ENCODE peak calls at places on chromosomes 6 and 20, in nine cellular contexts. X is dorsolateral prefrontal cortex, P is IMR-90, Z is brain microvascular endothelial cell, G is choroid plexus epithelial cell, R is RWPE2, H is cardiac fibroblast, Q is GM23338, K is WTC11. D is an unnamed sample.
A peak's percentile ranks its signal among the peaks of the same experiment; 100 is the strongest.

GRCh38 chr6:141169419-141169818 is 963.3 kb upstream of the GJE1 start:
- DNase-seq in H (peak; percentile 91), P (peak; percentile 77), Q (peak; percentile 69), K (no peak), Z (peak; percentile 81), X (no peak), G (peak; percentile 97), R (no peak), D (no peak)

GRCh38 chr6:151179321-151179720 is 60.4 kb upstream of the AKAP12 start:
- DNase-seq in Z (peak; percentile 35), R (no peak), Q (no peak), G (peak; percentile 47), X (no peak), H (peak; percentile 83), P (peak; percentile 80), K (no peak), D (no peak)

GRCh38 chr20:31718952-31719643 is 3.6 kb downstream of the BCL2L1 start:
- DNase-seq in Q (peak; percentile 40), G (no peak), X (no peak), K (no peak), P (no peak), R (no peak), Z (no peak), H (no peak), D (peak; percentile 44)

GRCh38 chr20:62408055-62408454 is 970 bp upstream of the CABLES2 start:
- DNase-seq in Z (no peak), P (no peak), X (no peak), Q (no peak), G (no peak), K (no peak), H (no peak), R (peak; percentile 85), D (no peak)

GRCh38 chr6:49087372-49087771 is 375.7 kb downstream of the MMUT start:
- DNase-seq in K (no peak), H (no peak), R (no peak), Q (no peak), Z (no peak), P (no peak), X (no peak), G (peak; percentile 16), D (no peak)

GRCh38 chr6:21914121-21914973 is 320.8 kb downstream of the SOX4 start:
- DNase-seq in R (no peak), X (no peak), P (peak; percentile 37), Z (peak; percentile 51), H (peak; percentile 34), Q (no peak), K (no peak), G (peak; percentile 20), D (peak; percentile 91)

GRCh38 chr6:48825501-48826317 is 637.3 kb downstream of the MMUT start:
- DNase-seq in X (no peak), G (peak; percentile 73), K (no peak), Q (no peak), H (peak; percentile 79), Z (peak; percentile 46), P (peak; percentile 49), R (no peak), D (no peak)

GRCh38 chr6:26175428-26176181 is 88.4 kb downstream of the HFE start:
- DNase-seq in R (no peak), P (peak; percentile 75), K (peak; percentile 46), G (peak; percentile 87), H (peak; percentile 88), Z (peak; percentile 56), X (no peak), Q (peak; percentile 83), D (no peak)

GRCh38 chr6:166293731-166294584 is 14.2 kb downstream of the PRR18 start:
- DNase-seq in H (no peak), R (no peak), G (no peak), P (no peak), K (no peak), Z (no peak), Q (no peak), X (no peak), D (no peak)

GRCh38 chr20:19275630-19276071 is 63.2 kb downstream of the SLC24A3 start:
- DNase-seq in H (peak; percentile 83), Q (no peak), R (no peak), G (peak; percentile 88), K (no peak), X (no peak), P (no peak), Z (no peak), D (peak; percentile 93)

GRCh38 chr6:45965007-45965406 is 50.7 kb downstream of the CLIC5 start:
- DNase-seq in X (no peak), G (peak; percentile 51), Z (no peak), H (peak; percentile 71), R (no peak), K (no peak), P (no peak), Q (no peak), D (no peak)

GRCh38 chr6:159979136-159979874 is 10.4 kb downstream of the IGF2R start:
- DNase-seq in G (no peak), P (peak; percentile 37), Z (peak; percentile 48), X (no peak), Q (no peak), R (no peak), H (peak; percentile 82), K (no peak), D (peak; percentile 23)

GRCh38 chr6:153312633-153313032 is 181.6 kb upstream of the RGS17 start:
- DNase-seq in K (peak; percentile 48), X (no peak), Q (peak; percentile 39), Z (peak; percentile 35), R (peak; percentile 52), G (peak; percentile 77), H (peak; percentile 74), P (peak; percentile 35), D (peak; percentile 95)

GRCh38 chr6:27495386-27496135 is 22.7 kb upstream of the ZNF184 start:
- DNase-seq in K (peak; percentile 89), G (peak; percentile 86), Z (peak; percentile 92), R (no peak), P (peak; percentile 91), Q (peak; percentile 91), H (peak; percentile 95), X (no peak), D (peak; percentile 25)

GRCh38 chr6:44833248-44833647 is 445.7 kb downstream of the CDC5L start:
- DNase-seq in Z (no peak), G (no peak), K (no peak), X (no peak), P (no peak), R (no peak), Q (no peak), H (no peak), D (no peak)

GRCh38 chr6:15512126-15512525 is 150.7 kb downstream of the DTNBP1 start:
- DNase-seq in G (peak; percentile 39), H (no peak), Z (no peak), P (no peak), K (no peak), X (peak; percentile 50), R (no peak), Q (no peak), D (peak; percentile 31)

GRCh38 chr20:50592282-50593004 is 82.3 kb downstream of the PTPN1 start:
- DNase-seq in R (peak; percentile 73), G (no peak), Z (no peak), P (no peak), Q (no peak), X (no peak), H (no peak), K (no peak), D (peak; percentile 95)

GRCh38 chr20:50194831-50195523 is 4.3 kb downstream of the CEBPB start:
- DNase-seq in K (no peak), H (peak; percentile 34), P (no peak), X (no peak), Z (no peak), R (peak; percentile 77), Q (no peak), G (peak; percentile 48), D (no peak)

GRCh38 chr6:35850209-35850608 is 45.1 kb downstream of the LHFPL5 start:
- DNase-seq in X (no peak), Q (no peak), Z (no peak), P (no peak), R (no peak), K (no peak), H (no peak), G (no peak), D (no peak)

GRCh38 chr20:40397483-40397882 is 291.6 kb downstream of the MAFB start:
- DNase-seq in Z (no peak), Q (no peak), R (no peak), H (no peak), P (no peak), K (no peak), X (no peak), G (no peak), D (no peak)

GRCh38 chr6:111486921-111487320 is 3.9 kb upstream of the REV3L start:
- DNase-seq in Q (no peak), K (no peak), H (no peak), Z (no peak), X (no peak), R (no peak), G (no peak), P (no peak), D (no peak)

GRCh38 chr6:17167327-17167979 is 65.6 kb downstream of the STMND1 start:
- DNase-seq in K (peak; percentile 66), P (peak; percentile 15), Q (peak; percentile 82), X (no peak), R (no peak), Z (peak; percentile 49), G (peak; percentile 52), H (peak; percentile 38), D (peak; percentile 75)
- TF ChIP-seq CTCF in K (peak; percentile 33), P (peak; percentile 30), Q (peak; percentile 77), X (peak; percentile 37), R (peak; percentile 51), Z (peak; percentile 84), G (peak; percentile 69), H (peak; percentile 45), D (no peak)

GRCh38 chr6:68976260-68976659 is 341.2 kb downstream of the ADGRB3 start:
- DNase-seq in P (no peak), G (no peak), Q (peak; percentile 41), Z (no peak), H (no peak), R (no peak), X (no peak), K (peak; percentile 15), D (no peak)

GRCh38 chr6:68978411-68978810 is 343.3 kb downstream of the ADGRB3 start:
- DNase-seq in X (no peak), Z (no peak), K (no peak), R (no peak), G (no peak), Q (no peak), H (peak; percentile 9), P (no peak), D (no peak)

GRCh38 chr6:68975064-68975463 is 340.0 kb downstream of the ADGRB3 start:
- DNase-seq in Z (peak; percentile 7), K (peak; percentile 19), R (no peak), G (peak; percentile 30), H (peak; percentile 42), Q (peak; percentile 42), P (no peak), X (peak; percentile 80), D (peak; percentile 19)
- TF ChIP-seq CTCF in Z (peak; percentile 59), K (no peak), R (no peak), G (peak; percentile 47), H (peak; percentile 46), Q (peak; percentile 68), P (no peak), X (peak; percentile 68), D (no peak)

GRCh38 chr20:25076731-25077609 is 5.0 kb downstream of the VSX1 start:
- DNase-seq in K (no peak), Q (peak; percentile 49), H (peak; percentile 32), X (no peak), R (no peak), Z (no peak), G (no peak), P (peak; percentile 1), D (no peak)
- TF ChIP-seq CTCF in K (no peak), Q (peak; percentile 50), H (peak; percentile 42), X (peak; percentile 49), R (peak; percentile 45), Z (peak; percentile 50), G (peak; percentile 47), P (no peak), D (peak; percentile 27)

GRCh38 chr20:887137-887536 is 29.0 kb downstream of the ANGPT4 start:
- DNase-seq in H (no peak), R (no peak), X (no peak), Q (no peak), Z (no peak), K (no peak), P (no peak), G (no peak), D (no peak)
- TF ChIP-seq CTCF in H (no peak), R (peak; percentile 11), X (no peak), Q (no peak), Z (no peak), K (no peak), P (no peak), G (no peak), D (no peak)

D was measured in thyroid gland.